ENCODE peak calls at places on chromosomes 11 and 22, in four cellular contexts. T is Peyer's patch, C is iris pigment epithelial cell, E is NCI-H2081 treated with DMSO at 0.1 percent for 48 hours. O is an unnamed sample.

GRCh38 chr11:111526501-111526900 is 11.9 kb downstream of the HOATZ start:
- DNase-seq in T (no peak), C (peak), E (no peak), O (peak)

GRCh38 chr11:73520358-73521061 is 77.4 kb downstream of the FAM168A start:
- DNase-seq in T (no peak), C (peak), E (peak), O (no peak)

GRCh38 chr11:116984589-116984988 is 113.6 kb downstream of the SIK3 start:
- DNase-seq in T (no peak), C (peak), E (no peak), O (peak)

GRCh38 chr22:46381142-46381541 is 45.6 kb downstream of the TRMU start:
- DNase-seq in T (no peak), C (no peak), E (no peak), O (peak)

GRCh38 chr11:74283580-74284180 is 27.8 kb downstream of the P4HA3 start:
- DNase-seq in T (no peak), C (no peak), E (no peak), O (no peak)

GRCh38 chr11:69647761-69648497 is 7.0 kb downstream of the CCND1 start:
- DNase-seq in T (no peak), C (no peak), E (no peak), O (no peak)

GRCh38 chr11:128294685-128295079 is 292.7 kb downstream of the ETS1 start:
- DNase-seq in T (no peak), C (peak), E (no peak), O (peak)

GRCh38 chr11:8222820-8223512 is 40.7 kb downstream of the LMO1 start:
- DNase-seq in T (no peak), C (no peak), E (no peak), O (no peak)

GRCh38 chr22:50622723-50623327 is 5.1 kb downstream of the ARSA start:
- DNase-seq in T (peak), C (no peak), E (peak), O (no peak)

GRCh38 chr11:134537941-134538340 is 125.9 kb upstream of the B3GAT1 start:
- DNase-seq in T (no peak), C (no peak), E (no peak), O (no peak)

GRCh38 chr11:28461338-28461737 is 353.1 kb downstream of the METTL15 start:
- DNase-seq in T (no peak), C (peak), E (no peak), O (peak)

GRCh38 chr22:30013201-30013600 is 67.1 kb upstream of the HORMAD2 start:
- DNase-seq in T (no peak), C (no peak), E (no peak), O (no peak)

GRCh38 chr11:23123766-23124165 is 263.5 kb upstream of the CCDC179 start:
- DNase-seq in T (no peak), C (peak), E (no peak), O (peak)

GRCh38 chr11:62402226-62402625 is 16.6 kb upstream of the SCGB1A1 start:
- DNase-seq in T (no peak), C (no peak), E (no peak), O (no peak)

GRCh38 chr11:74707182-74707581 is 24.0 kb downstream of the CHRDL2 start:
- DNase-seq in T (no peak), C (no peak), E (no peak), O (no peak)

GRCh38 chr11:117314840-117315239 is 1.2 kb downstream of the BACE1 start:
- DNase-seq in T (no peak), C (no peak), E (no peak), O (no peak)

GRCh38 chr11:28673687-28674431 is 565.7 kb downstream of the METTL15 start:
- DNase-seq in T (no peak), C (peak), E (no peak), O (peak)

GRCh38 chr11:694563-695331 is at the start of gene DEAF1:
- DNase-seq in T (peak), C (peak), E (peak), O (peak)

O was measured in HCEC 1CT.